ENCODE peak calls at places on chromosome 10, in five cellular contexts. P is neural progenitor cell, N is SK-N-SH, A is body of pancreas, C is neuronal stem cell. E is an unnamed sample. For H3K27me3 and H3K4me1, the result is how much of the 10 kb centered on the place peaks cover.

GRCh38 chr10:99279626-99280111 is 44.0 kb upstream of the HPSE2 start:
- DNase-seq in P (no peak), N (no peak), A (peak), C (no peak), E (no peak)

GRCh38 chr10:96565774-96566173 is 21.0 kb downstream of the TM9SF3 start:
- DNase-seq in P (no peak), N (peak), A (no peak), C (no peak), E (no peak)

GRCh38 chr10:127600479-127600878 is 51.4 kb downstream of the NPS start:
- DNase-seq in P (peak), N (no peak), A (no peak), C (peak), E (peak)

GRCh38 chr10:49273082-49273465 is 25.9 kb upstream of the C10orf71 start:
- DNase-seq in P (no peak), N (peak), A (no peak), C (no peak), E (no peak)

GRCh38 chr10:28768227-28768626 is 90.9 kb downstream of the BAMBI start:
- DNase-seq in P (peak), N (no peak), A (no peak), C (peak), E (no peak)

GRCh38 chr10:133329401-133330202 is 7.1 kb downstream of the CALY start:
- DNase-seq in P (peak), N (peak), A (peak), C (peak), E (peak)

GRCh38 chr10:110822065-110822707 is 49.5 kb upstream of the PDCD4 start:
- DNase-seq in P (peak), N (no peak), A (no peak), C (no peak), E (no peak)

GRCh38 chr10:10093035-10093434 is 924.6 kb upstream of the CELF2 start:
- DNase-seq in P (no peak), N (no peak), A (no peak), C (no peak), E (no peak)

GRCh38 chr10:11024596-11024995 is 6.9 kb downstream of the CELF2 start:
- DNase-seq in P (no peak), N (no peak), A (no peak), C (no peak), E (no peak)

GRCh38 chr10:92688927-92689662 is 660 bp upstream of the HHEX start:
- DNase-seq in P (peak), N (peak), A (peak), C (peak), E (peak)

GRCh38 chr10:110610308-110610774 is 33.8 kb upstream of the RBM20 start:
- DNase-seq in P (peak), N (peak), A (peak), C (peak), E (peak)

GRCh38 chr10:58030208-58030607 is 237.5 kb downstream of the IPMK start:
- DNase-seq in P (no peak), N (no peak), A (no peak), C (no peak), E (no peak)

GRCh38 chr10:6823770-6824169 is 243.7 kb upstream of the PRKCQ start:
- DNase-seq in P (no peak), N (no peak), A (no peak), C (no peak), E (no peak)

GRCh38 chr10:13891542-13892431 is 305.0 kb downstream of the PRPF18 start:
- DNase-seq in P (peak), N (peak), A (no peak), C (peak), E (no peak)

GRCh38 chr10:35090162-35090954 is at the start of gene CUL2:
- DNase-seq in P (peak), N (peak), A (peak), C (peak), E (peak)

GRCh38 chr10:6280291-6280690 is 77.6 kb downstream of the PFKFB3 start:
- DNase-seq in P (no peak), N (no peak), A (no peak), C (no peak), E (no peak)

GRCh38 chr10:110353244-110354119 is 48.8 kb upstream of the SMNDC1 start:
- DNase-seq in P (peak), N (no peak), A (no peak), C (no peak), E (no peak)

GRCh38 chr10:51046668-51047067 is 27.6 kb upstream of the PRKG1 start:
- DNase-seq in P (no peak), N (no peak), A (no peak), C (no peak), E (no peak)

GRCh38 chr10:132430861-132431271 is 33.9 kb downstream of the PWWP2B start:
- DNase-seq in P (no peak), N (no peak), A (no peak), C (no peak), E (no peak)

GRCh38 chr10:97685395-97685958 is 1.6 kb downstream of the AVPI1 start:
- DNase-seq in P (peak), N (peak), A (no peak), C (no peak), E (no peak)

GRCh38 chr10:22414146-22414545 is 68.8 kb downstream of the SPAG6 start:
- DNase-seq in P (no peak), N (no peak), A (no peak), C (no peak), E (no peak)

GRCh38 chr10:557792-558328 is 131.6 kb downstream of the DIP2C start:
- DNase-seq in P (no peak), N (peak), A (no peak), C (no peak), E (no peak)

GRCh38 chr10:119815671-119816070 is 57.0 kb downstream of the MCMBP start:
- DNase-seq in P (no peak), N (no peak), A (no peak), C (no peak), E (no peak)

GRCh38 chr10:16776896-16777295 is 40.3 kb downstream of the RSU1 start:
- DNase-seq in P (no peak), N (no peak), A (no peak), C (no peak), E (no peak)

GRCh38 chr10:1424648-1425047 is 312.7 kb downstream of the ADARB2 start:
- DNase-seq in P (no peak), N (no peak), A (no peak), C (no peak), E (no peak)

GRCh38 chr10:9603972-9604371 is 1413.7 kb upstream of the CELF2 start:
- DNase-seq in P (no peak), N (no peak), A (no peak), C (no peak), E (no peak)

GRCh38 chr10:85606401-85606800 is 760.2 kb downstream of the GRID1 start:
- DNase-seq in P (no peak), N (no peak), A (no peak), C (no peak), E (no peak)

GRCh38 chr10:114557854-114558253 is 100.2 kb downstream of the ABLIM1 start:
- DNase-seq in P (no peak), N (no peak), A (no peak), C (no peak), E (no peak)

GRCh38 chr10:89393898-89394297 is 1.5 kb downstream of the IFIT1 start:
- DNase-seq in P (no peak), N (no peak), A (no peak), C (no peak), E (no peak)

GRCh38 chr10:61942997-61943457 is 41.5 kb downstream of the ARID5B start:
- DNase-seq in P (no peak), N (no peak), A (no peak), C (no peak), E (no peak)

GRCh38 chr10:78475501-78475900 is 441.8 kb downstream of the RPS24 start:
- DNase-seq in P (no peak), N (no peak), A (no peak), C (no peak), E (no peak)
- H3K27me3 ChIP-seq in P (under half), N (under half), A (under half), C (under half), E (under half)

GRCh38 chr10:113053091-113053490 is 103.0 kb downstream of the TCF7L2 start:
- DNase-seq in P (no peak), N (no peak), A (no peak), C (no peak), E (no peak)

GRCh38 chr10:113058175-113058961 is 108.3 kb downstream of the TCF7L2 start:
- DNase-seq in P (peak), N (peak), A (no peak), C (no peak), E (no peak)

GRCh38 chr10:113053881-113054280 is 103.8 kb downstream of the TCF7L2 start:
- DNase-seq in P (peak), N (no peak), A (no peak), C (no peak), E (peak)

GRCh38 chr10:113056468-113057021 is 106.5 kb downstream of the TCF7L2 start:
- DNase-seq in P (no peak), N (no peak), A (no peak), C (no peak), E (no peak)

GRCh38 chr10:113055458-113055857 is 105.4 kb downstream of the TCF7L2 start:
- DNase-seq in P (no peak), N (no peak), A (no peak), C (no peak), E (no peak)
- H3K4me1 ChIP-seq in P (half or more), N (half or more), A (under half), C (under half), E (under half)

DNA sequence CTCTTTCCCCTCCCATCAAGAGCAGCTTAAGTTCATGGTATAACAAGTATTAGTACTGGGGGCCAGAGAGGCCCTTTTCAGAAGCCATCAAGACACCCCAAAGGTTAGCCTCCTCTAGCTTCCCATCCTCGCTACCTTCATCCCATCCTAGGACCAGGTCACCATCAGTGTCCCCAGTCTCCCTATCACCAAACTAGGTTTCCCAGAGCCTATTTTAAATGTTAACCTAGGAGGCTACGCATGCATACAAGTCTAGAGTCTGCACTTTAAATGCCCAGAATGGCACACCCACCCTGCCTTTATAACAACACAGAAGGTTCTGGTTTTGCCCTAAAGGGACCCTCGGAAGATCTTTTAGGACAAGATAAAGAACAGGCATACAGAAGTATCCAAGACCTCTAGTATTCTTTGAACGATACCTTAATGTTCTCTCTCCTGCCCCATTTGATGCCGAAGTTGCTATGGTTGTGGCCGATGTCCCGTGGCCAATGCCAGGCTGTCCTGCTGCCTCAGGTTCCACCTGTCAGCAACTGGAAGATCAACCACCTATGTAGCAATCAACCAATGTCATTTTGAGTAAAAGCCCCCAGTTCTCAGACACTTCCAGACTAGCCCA is 2.2 kb downstream of the GPRIN2 start:
- DNase-seq in P (no peak), N (no peak), A (no peak), C (no peak), E (no peak)
- H3K27ac ChIP-seq in P (no peak), N (no peak), A (no peak), C (no peak), E (no peak)

DNA sequence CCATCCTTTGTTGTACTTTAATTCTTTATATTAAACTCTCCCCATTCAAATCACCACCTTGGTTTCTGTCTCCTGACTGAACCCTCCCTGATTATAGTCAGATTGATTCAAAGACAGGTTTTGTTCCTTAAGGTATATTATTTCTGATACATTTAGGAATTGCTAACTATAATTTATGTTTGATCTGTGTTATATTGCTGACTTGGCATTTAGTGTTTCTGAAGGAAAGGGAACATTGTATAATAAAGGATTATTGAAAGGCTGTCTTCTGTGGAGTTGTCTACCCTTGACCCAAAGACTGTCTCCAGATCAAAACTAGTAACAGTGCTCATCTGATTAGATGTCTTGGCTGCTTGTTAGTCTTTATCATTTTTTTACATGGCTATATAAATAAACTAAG is 10.3 kb downstream of the CDK1 start:
- DNase-seq in P (no peak), N (no peak), A (no peak), C (no peak), E (no peak)
- H3K27me3 ChIP-seq in P (under half), N (under half), A (under half), C (under half), E (under half)

DNA sequence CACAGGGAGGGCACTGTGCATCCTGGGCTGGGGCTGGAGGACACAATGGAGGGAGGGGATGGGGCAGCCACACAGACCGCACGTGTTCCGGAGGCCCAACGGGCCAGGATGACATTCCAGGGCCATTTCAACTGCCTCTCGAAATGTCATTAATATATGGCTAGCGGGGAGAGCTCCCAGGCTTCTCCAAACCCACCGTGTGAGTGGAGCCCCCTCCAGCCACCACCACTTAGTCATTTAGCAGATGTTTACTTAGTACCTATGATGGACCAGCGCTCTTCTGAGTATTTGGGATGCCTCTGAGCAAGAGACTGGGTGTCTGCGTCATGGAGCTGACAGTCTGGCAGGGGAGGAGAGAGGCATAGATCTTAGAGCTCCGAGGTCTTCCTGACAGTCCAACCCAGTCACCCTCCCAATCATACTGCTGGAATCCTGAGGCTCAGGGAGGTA is 107.3 kb downstream of the ZMIZ1 start:
- DNase-seq in P (no peak), N (no peak), A (no peak), C (no peak), E (no peak)
- H3K4me1 ChIP-seq in P (under half), N (under half), A (under half), C (half or more), E (under half)

DNA sequence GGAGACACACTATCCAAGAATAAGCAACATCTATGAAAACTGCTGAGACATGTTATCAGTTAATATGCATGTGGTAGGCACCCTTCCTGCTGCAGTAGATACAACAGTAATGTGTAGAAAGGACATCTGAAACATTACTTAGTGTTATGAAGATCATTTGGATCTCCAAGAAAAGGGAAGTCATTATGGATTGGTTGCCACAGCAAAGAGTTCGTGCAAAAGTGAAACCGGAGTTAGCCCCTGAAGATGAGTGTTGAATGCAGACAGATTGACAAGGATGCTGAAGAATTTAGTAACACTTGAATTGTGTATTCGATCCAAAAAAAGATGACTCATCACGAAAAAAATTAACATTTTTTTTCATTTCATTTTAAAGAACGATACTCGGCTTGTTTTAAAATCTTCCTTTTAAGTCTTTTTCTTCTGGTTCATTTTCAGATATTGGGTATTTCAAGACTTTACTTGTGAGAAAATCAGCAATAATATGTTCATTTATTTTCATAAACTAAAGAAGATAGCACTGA is 322.4 kb upstream of the KLF6 start:
- DNase-seq in P (no peak), N (no peak), A (no peak), C (no peak), E (no peak)
- H3K27ac ChIP-seq in P (no peak), N (no peak), A (no peak), C (no peak), E (no peak)

GRCh38 chr10:103277713-103278299 is 868 bp downstream of the INA start:
- DNase-seq in P (peak), N (peak), A (no peak), C (no peak), E (no peak)
- H3K27me3 ChIP-seq in P (half or more), N (under half), A (under half), C (under half), E (under half)

GRCh38 chr10:113056030-113056429 is 106.0 kb downstream of the TCF7L2 start:
- DNase-seq in P (no peak), N (no peak), A (no peak), C (no peak), E (no peak)
- H3K4me1 ChIP-seq in P (half or more), N (half or more), A (under half), C (under half), E (under half)

GRCh38 chr10:80488539-80489066 is 34.5 kb downstream of the TSPAN14 start:
- DNase-seq in P (no peak), N (no peak), A (no peak), C (no peak), E (no peak)
- H3K27ac ChIP-seq in P (no peak), N (no peak), A (peak), C (no peak), E (no peak)

E was measured in iPS DF 6.9.